ENCODE peak calls at places on chromosomes 7 and 10, in seven cellular contexts. One of them, this sample, is unnamed.

GRCh38 chr7:42262907-42263466 is 26.0 kb upstream of the GLI3 start:
- DNase-seq in bronchial epithelial cell: peak; percentile 88
- DNase-seq in astrocyte of the spinal cord: peak; percentile 90
- DNase-seq in A549: no peak
- DNase-seq in fibroblast of the aortic adventitia: peak; percentile 49
- DNase-seq in HepG2: no peak
- DNase-seq in suprapubic skin: peak; percentile 79
- DNase-seq in this sample: no peak

GRCh38 chr7:19747740-19748339 is 25.6 kb downstream of the TMEM196 start:
- DNase-seq in suprapubic skin: no peak
- DNase-seq in HepG2: peak; percentile 32
- DNase-seq in bronchial epithelial cell: peak; percentile 44
- DNase-seq in astrocyte of the spinal cord: peak; percentile 59
- DNase-seq in A549: peak; percentile 33
- DNase-seq in fibroblast of the aortic adventitia: peak; percentile 73
- DNase-seq in this sample: no peak

GRCh38 chr7:149196151-149196704 is 882 bp downstream of the ZNF282 start:
- DNase-seq in A549: no peak
- DNase-seq in fibroblast of the aortic adventitia: no peak
- DNase-seq in bronchial epithelial cell: no peak
- DNase-seq in astrocyte of the spinal cord: no peak
- DNase-seq in suprapubic skin: no peak
- DNase-seq in HepG2: no peak
- DNase-seq in this sample: no peak

GRCh38 chr7:45712057-45712689 is 138.0 kb downstream of the ADCY1 start:
- DNase-seq in HepG2: no peak
- DNase-seq in A549: no peak
- DNase-seq in suprapubic skin: no peak
- DNase-seq in bronchial epithelial cell: no peak
- DNase-seq in astrocyte of the spinal cord: no peak
- DNase-seq in fibroblast of the aortic adventitia: no peak
- DNase-seq in this sample: peak; percentile 65

GRCh38 chr7:99490878-99491277 is 9.2 kb downstream of the ZNF394 start:
- DNase-seq in fibroblast of the aortic adventitia: no peak
- DNase-seq in astrocyte of the spinal cord: no peak
- DNase-seq in suprapubic skin: no peak
- DNase-seq in bronchial epithelial cell: no peak
- DNase-seq in HepG2: no peak
- DNase-seq in A549: no peak
- DNase-seq in this sample: no peak

GRCh38 chr7:50679218-50680007 is 103.3 kb downstream of the GRB10 start:
- DNase-seq in A549: peak; percentile 41
- DNase-seq in HepG2: peak; percentile 60
- DNase-seq in astrocyte of the spinal cord: peak; percentile 45
- DNase-seq in fibroblast of the aortic adventitia: peak; percentile 57
- DNase-seq in bronchial epithelial cell: peak; percentile 52
- DNase-seq in suprapubic skin: no peak
- DNase-seq in this sample: no peak

GRCh38 chr10:29784175-29784773 is 149.5 kb upstream of the SVIL start:
- DNase-seq in A549: peak; percentile 89
- DNase-seq in astrocyte of the spinal cord: peak; percentile 99
- DNase-seq in HepG2: peak; percentile 29
- DNase-seq in suprapubic skin: peak; percentile 88
- DNase-seq in fibroblast of the aortic adventitia: peak; percentile 100
- DNase-seq in bronchial epithelial cell: peak; percentile 100
- DNase-seq in this sample: peak; percentile 88

GRCh38 chr7:108497082-108497725 is 28.7 kb downstream of the PNPLA8 start:
- DNase-seq in astrocyte of the spinal cord: peak; percentile 59
- DNase-seq in A549: peak; percentile 60
- DNase-seq in HepG2: peak; percentile 52
- DNase-seq in fibroblast of the aortic adventitia: peak; percentile 74
- DNase-seq in suprapubic skin: no peak
- DNase-seq in bronchial epithelial cell: peak; percentile 52
- DNase-seq in this sample: no peak

GRCh38 chr10:69801094-69801433 is 642 bp upstream of the COL13A1 start:
- DNase-seq in A549: peak; percentile 88
- DNase-seq in astrocyte of the spinal cord: peak; percentile 68
- DNase-seq in HepG2: peak; percentile 10
- DNase-seq in suprapubic skin: no peak
- DNase-seq in fibroblast of the aortic adventitia: peak; percentile 56
- DNase-seq in bronchial epithelial cell: peak; percentile 61
- DNase-seq in this sample: no peak

GRCh38 chr7:129949292-129950133 is 3.2 kb downstream of the UBE2H start:
- DNase-seq in A549: no peak
- DNase-seq in HepG2: peak; percentile 81
- DNase-seq in bronchial epithelial cell: peak; percentile 96
- DNase-seq in fibroblast of the aortic adventitia: peak; percentile 87
- DNase-seq in astrocyte of the spinal cord: peak; percentile 80
- DNase-seq in suprapubic skin: peak; percentile 44
- DNase-seq in this sample: no peak

GRCh38 chr10:81472927-81473470 is 402.0 kb upstream of the NRG3 start:
- DNase-seq in fibroblast of the aortic adventitia: no peak
- DNase-seq in astrocyte of the spinal cord: no peak
- DNase-seq in A549: no peak
- DNase-seq in suprapubic skin: no peak
- DNase-seq in HepG2: no peak
- DNase-seq in bronchial epithelial cell: no peak
- DNase-seq in this sample: no peak

GRCh38 chr7:70347880-70348279 is 749.6 kb downstream of the AUTS2 start:
- DNase-seq in A549: no peak
- DNase-seq in suprapubic skin: no peak
- DNase-seq in HepG2: no peak
- DNase-seq in bronchial epithelial cell: no peak
- DNase-seq in astrocyte of the spinal cord: no peak
- DNase-seq in fibroblast of the aortic adventitia: no peak
- DNase-seq in this sample: no peak
- H3K4me3 ChIP-seq in A549: no peak overlapping the region
- H3K4me3 ChIP-seq in suprapubic skin: no peak overlapping the region
- H3K4me3 ChIP-seq in HepG2: no peak overlapping the region
- H3K4me3 ChIP-seq in bronchial epithelial cell: no peak overlapping the region
- H3K4me3 ChIP-seq in astrocyte of the spinal cord: no peak overlapping the region
- H3K4me3 ChIP-seq in fibroblast of the aortic adventitia: no peak overlapping the region
- H3K4me3 ChIP-seq in this sample: no peak overlapping the region

DNA sequence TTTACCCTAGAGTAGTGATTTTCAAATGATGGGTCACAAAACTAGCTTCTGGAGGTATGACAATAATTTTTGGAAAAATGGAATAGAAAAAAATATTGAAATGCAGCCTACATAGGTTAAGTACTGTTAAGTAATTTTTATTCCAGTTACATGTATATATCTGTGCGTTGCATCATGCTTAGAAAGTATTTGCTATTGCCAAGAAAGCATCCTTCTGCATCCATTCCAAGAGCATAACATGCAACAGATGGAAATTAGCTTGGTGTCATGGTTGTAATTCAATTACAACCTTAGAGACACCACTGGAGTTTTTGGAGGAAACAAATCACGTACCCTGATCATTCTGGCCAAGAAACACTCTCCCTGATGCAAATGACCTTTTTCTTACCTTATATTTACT is 1.7 kb downstream of the AKR1B1 start:
- DNase-seq in fibroblast of the aortic adventitia: peak; percentile 59
- DNase-seq in A549: no peak
- DNase-seq in astrocyte of the spinal cord: no peak
- DNase-seq in bronchial epithelial cell: no peak
- DNase-seq in HepG2: no peak
- DNase-seq in suprapubic skin: no peak
- DNase-seq in this sample: no peak
- TF ChIP-seq CTCF in fibroblast of the aortic adventitia: no peak
- TF ChIP-seq CTCF in A549: no peak
- TF ChIP-seq CTCF in astrocyte of the spinal cord: no peak
- TF ChIP-seq CTCF in bronchial epithelial cell: no peak
- TF ChIP-seq CTCF in HepG2: no peak
- TF ChIP-seq CTCF in suprapubic skin: no peak
- TF ChIP-seq CTCF in this sample: no peak

DNA sequence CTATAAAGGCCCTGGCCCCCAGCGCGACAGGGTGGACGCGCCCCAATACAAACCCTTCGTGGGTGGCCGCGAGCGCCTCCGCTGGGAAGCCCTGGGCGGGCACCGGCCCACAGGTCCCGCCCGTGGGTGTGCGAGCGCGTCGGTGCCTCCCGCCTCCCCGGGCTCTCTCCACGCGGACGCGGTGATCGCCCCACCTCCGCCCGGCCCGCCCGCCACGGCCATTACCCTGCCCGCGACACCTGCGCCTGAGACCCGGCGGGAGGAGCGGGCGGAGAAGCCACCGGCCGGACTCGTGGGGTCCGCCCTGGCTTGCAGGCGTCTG is 81.2 kb downstream of the PAX2 start:
- DNase-seq in A549: no peak
- DNase-seq in HepG2: no peak
- DNase-seq in fibroblast of the aortic adventitia: no peak
- DNase-seq in bronchial epithelial cell: no peak
- DNase-seq in suprapubic skin: no peak
- DNase-seq in astrocyte of the spinal cord: no peak
- DNase-seq in this sample: no peak
- H3K4me3 ChIP-seq in A549: peak overlapping the region; percentile 50
- H3K4me3 ChIP-seq in HepG2: peak overlapping the region; percentile 57
- H3K4me3 ChIP-seq in fibroblast of the aortic adventitia: no peak overlapping the region
- H3K4me3 ChIP-seq in bronchial epithelial cell: peak overlapping the region; percentile 35
- H3K4me3 ChIP-seq in suprapubic skin: peak overlapping the region; percentile 49
- H3K4me3 ChIP-seq in astrocyte of the spinal cord: no peak overlapping the region
- H3K4me3 ChIP-seq in this sample: peak overlapping the region; percentile 75

GRCh38 chr10:59283456-59284082 is 78.8 kb downstream of the FAM13C start:
- DNase-seq in bronchial epithelial cell: peak; percentile 18
- DNase-seq in astrocyte of the spinal cord: no peak
- DNase-seq in fibroblast of the aortic adventitia: no peak
- DNase-seq in A549: no peak
- DNase-seq in suprapubic skin: no peak
- DNase-seq in HepG2: no peak
- DNase-seq in this sample: no peak

GRCh38 chr10:59279476-59279875 is 82.9 kb downstream of the FAM13C start:
- DNase-seq in A549: no peak
- DNase-seq in fibroblast of the aortic adventitia: no peak
- DNase-seq in HepG2: no peak
- DNase-seq in astrocyte of the spinal cord: no peak
- DNase-seq in suprapubic skin: no peak
- DNase-seq in bronchial epithelial cell: no peak
- DNase-seq in this sample: no peak

GRCh38 chr10:59284111-59284975 is 78.0 kb downstream of the FAM13C start:
- DNase-seq in bronchial epithelial cell: peak; percentile 29
- DNase-seq in fibroblast of the aortic adventitia: no peak
- DNase-seq in HepG2: no peak
- DNase-seq in astrocyte of the spinal cord: no peak
- DNase-seq in A549: no peak
- DNase-seq in suprapubic skin: no peak
- DNase-seq in this sample: no peak

GRCh38 chr10:59279991-59280390 is 82.4 kb downstream of the FAM13C start:
- DNase-seq in HepG2: no peak
- DNase-seq in A549: no peak
- DNase-seq in bronchial epithelial cell: no peak
- DNase-seq in astrocyte of the spinal cord: no peak
- DNase-seq in fibroblast of the aortic adventitia: no peak
- DNase-seq in suprapubic skin: no peak
- DNase-seq in this sample: no peak

GRCh38 chr10:59281861-59282260 is 80.5 kb downstream of the FAM13C start:
- DNase-seq in A549: no peak
- DNase-seq in suprapubic skin: no peak
- DNase-seq in fibroblast of the aortic adventitia: no peak
- DNase-seq in astrocyte of the spinal cord: no peak
- DNase-seq in HepG2: no peak
- DNase-seq in bronchial epithelial cell: no peak
- DNase-seq in this sample: no peak
- TF ChIP-seq CTCF in A549: no peak
- TF ChIP-seq CTCF in suprapubic skin: no peak
- TF ChIP-seq CTCF in fibroblast of the aortic adventitia: no peak
- TF ChIP-seq CTCF in astrocyte of the spinal cord: no peak
- TF ChIP-seq CTCF in HepG2: no peak
- TF ChIP-seq CTCF in bronchial epithelial cell: no peak
- TF ChIP-seq CTCF in this sample: no peak

GRCh38 chr10:1054684-1055083 is 1.5 kb upstream of the WDR37 start:
- DNase-seq in suprapubic skin: no peak
- DNase-seq in astrocyte of the spinal cord: no peak
- DNase-seq in HepG2: no peak
- DNase-seq in fibroblast of the aortic adventitia: no peak
- DNase-seq in bronchial epithelial cell: peak; percentile 97
- DNase-seq in A549: no peak
- DNase-seq in this sample: no peak
- H3K4me3 ChIP-seq in suprapubic skin: no peak overlapping the region
- H3K4me3 ChIP-seq in astrocyte of the spinal cord: peak overlapping the region; percentile 94
- H3K4me3 ChIP-seq in HepG2: peak overlapping the region; percentile 23
- H3K4me3 ChIP-seq in fibroblast of the aortic adventitia: peak overlapping the region; percentile 96
- H3K4me3 ChIP-seq in bronchial epithelial cell: no peak overlapping the region
- H3K4me3 ChIP-seq in A549: peak overlapping the region; percentile 99
- H3K4me3 ChIP-seq in this sample: peak overlapping the region; percentile 41

GRCh38 chr7:28498636-28499035 is 86.3 kb downstream of the CREB5 start:
- DNase-seq in HepG2: no peak
- DNase-seq in bronchial epithelial cell: no peak
- DNase-seq in suprapubic skin: no peak
- DNase-seq in A549: no peak
- DNase-seq in fibroblast of the aortic adventitia: no peak
- DNase-seq in astrocyte of the spinal cord: no peak
- DNase-seq in this sample: no peak
- TF ChIP-seq CTCF in HepG2: no peak
- TF ChIP-seq CTCF in bronchial epithelial cell: no peak
- TF ChIP-seq CTCF in suprapubic skin: no peak
- TF ChIP-seq CTCF in A549: no peak
- TF ChIP-seq CTCF in fibroblast of the aortic adventitia: no peak
- TF ChIP-seq CTCF in astrocyte of the spinal cord: no peak
- TF ChIP-seq CTCF in this sample: no peak

GRCh38 chr10:79072994-79073654 is 4.4 kb downstream of the ZMIZ1 start:
- DNase-seq in astrocyte of the spinal cord: no peak
- DNase-seq in suprapubic skin: no peak
- DNase-seq in A549: no peak
- DNase-seq in bronchial epithelial cell: no peak
- DNase-seq in HepG2: no peak
- DNase-seq in fibroblast of the aortic adventitia: no peak
- DNase-seq in this sample: no peak
- H3K4me3 ChIP-seq in astrocyte of the spinal cord: no peak overlapping the region
- H3K4me3 ChIP-seq in suprapubic skin: peak overlapping the region; percentile 74
- H3K4me3 ChIP-seq in A549: no peak overlapping the region
- H3K4me3 ChIP-seq in bronchial epithelial cell: no peak overlapping the region
- H3K4me3 ChIP-seq in HepG2: peak overlapping the region; percentile 18
- H3K4me3 ChIP-seq in fibroblast of the aortic adventitia: peak overlapping the region; percentile 96
- H3K4me3 ChIP-seq in this sample: peak overlapping the region; percentile 38

GRCh38 chr10:95289003-95289920 is 1.5 kb downstream of the PDLIM1 start:
- DNase-seq in A549: peak; percentile 76
- DNase-seq in astrocyte of the spinal cord: no peak
- DNase-seq in bronchial epithelial cell: no peak
- DNase-seq in HepG2: no peak
- DNase-seq in fibroblast of the aortic adventitia: no peak
- DNase-seq in suprapubic skin: no peak
- DNase-seq in this sample: no peak
- TF ChIP-seq CTCF in A549: peak; percentile 47
- TF ChIP-seq CTCF in astrocyte of the spinal cord: peak; percentile 16
- TF ChIP-seq CTCF in bronchial epithelial cell: peak; percentile 23
- TF ChIP-seq CTCF in HepG2: peak; percentile 65
- TF ChIP-seq CTCF in fibroblast of the aortic adventitia: no peak
- TF ChIP-seq CTCF in suprapubic skin: no peak
- TF ChIP-seq CTCF in this sample: no peak